ENCODE peak calls at places on chromosome 21, in six cellular contexts. One of them, this sample, is unnamed.

GRCh38 chr21:17463441-17463840 is 49.4 kb upstream of the CXADR start:
- DNase-seq in T-helper 17 cell: no peak
- DNase-seq in activated CD4-positive, alpha-beta T cell treated with anti-CD3 and anti-CD28 coated beads for 48 hours: no peak
- DNase-seq in fibroblast of villous mesenchyme: peak; percentile 55
- DNase-seq in mucosa of gallbladder: no peak
- DNase-seq in renal cortical epithelial cell: peak; percentile 88
- DNase-seq in this sample: no peak

GRCh38 chr21:15135867-15136629 is 71.2 kb upstream of the NRIP1 start:
- DNase-seq in fibroblast of villous mesenchyme: no peak
- DNase-seq in T-helper 17 cell: no peak
- DNase-seq in renal cortical epithelial cell: peak; percentile 25
- DNase-seq in mucosa of gallbladder: no peak
- DNase-seq in activated CD4-positive, alpha-beta T cell treated with anti-CD3 and anti-CD28 coated beads for 48 hours: no peak
- DNase-seq in this sample: no peak

GRCh38 chr21:44006017-44006624 is 6.0 kb upstream of the TRAPPC10 start:
- DNase-seq in fibroblast of villous mesenchyme: peak; percentile 95
- DNase-seq in mucosa of gallbladder: peak; percentile 73
- DNase-seq in T-helper 17 cell: no peak
- DNase-seq in activated CD4-positive, alpha-beta T cell treated with anti-CD3 and anti-CD28 coated beads for 48 hours: no peak
- DNase-seq in renal cortical epithelial cell: peak; percentile 91
- DNase-seq in this sample: no peak

GRCh38 chr21:26127073-26127814 is 43.3 kb downstream of the APP start:
- DNase-seq in T-helper 17 cell: no peak
- DNase-seq in mucosa of gallbladder: no peak
- DNase-seq in activated CD4-positive, alpha-beta T cell treated with anti-CD3 and anti-CD28 coated beads for 48 hours: no peak
- DNase-seq in fibroblast of villous mesenchyme: no peak
- DNase-seq in renal cortical epithelial cell: no peak
- DNase-seq in this sample: no peak

GRCh38 chr21:45537746-45538291 is 4.4 kb downstream of the SLC19A1 start:
- DNase-seq in fibroblast of villous mesenchyme: no peak
- DNase-seq in mucosa of gallbladder: no peak
- DNase-seq in T-helper 17 cell: no peak
- DNase-seq in renal cortical epithelial cell: no peak
- DNase-seq in activated CD4-positive, alpha-beta T cell treated with anti-CD3 and anti-CD28 coated beads for 48 hours: no peak
- DNase-seq in this sample: no peak

GRCh38 chr21:46205766-46206162 is 21.5 kb upstream of the SPATC1L start:
- DNase-seq in activated CD4-positive, alpha-beta T cell treated with anti-CD3 and anti-CD28 coated beads for 48 hours: no peak
- DNase-seq in mucosa of gallbladder: no peak
- DNase-seq in renal cortical epithelial cell: no peak
- DNase-seq in T-helper 17 cell: no peak
- DNase-seq in fibroblast of villous mesenchyme: no peak
- DNase-seq in this sample: no peak

GRCh38 chr21:35172231-35172630 is 123.1 kb upstream of the RUNX1 start:
- DNase-seq in mucosa of gallbladder: no peak
- DNase-seq in renal cortical epithelial cell: no peak
- DNase-seq in fibroblast of villous mesenchyme: no peak
- DNase-seq in T-helper 17 cell: no peak
- DNase-seq in activated CD4-positive, alpha-beta T cell treated with anti-CD3 and anti-CD28 coated beads for 48 hours: no peak
- DNase-seq in this sample: no peak

GRCh38 chr21:42157606-42158310 is 61.2 kb upstream of the ABCG1 start:
- DNase-seq in activated CD4-positive, alpha-beta T cell treated with anti-CD3 and anti-CD28 coated beads for 48 hours: no peak
- DNase-seq in mucosa of gallbladder: no peak
- DNase-seq in renal cortical epithelial cell: no peak
- DNase-seq in fibroblast of villous mesenchyme: no peak
- DNase-seq in T-helper 17 cell: no peak
- DNase-seq in this sample: no peak

GRCh38 chr21:42019706-42020105 is 9.5 kb upstream of the ZBTB21 start:
- DNase-seq in fibroblast of villous mesenchyme: no peak
- DNase-seq in mucosa of gallbladder: no peak
- DNase-seq in T-helper 17 cell: no peak
- DNase-seq in activated CD4-positive, alpha-beta T cell treated with anti-CD3 and anti-CD28 coated beads for 48 hours: no peak
- DNase-seq in renal cortical epithelial cell: no peak
- DNase-seq in this sample: no peak

GRCh38 chr21:33402011-33402979 is 918 bp upstream of the IFNGR2 start:
- DNase-seq in activated CD4-positive, alpha-beta T cell treated with anti-CD3 and anti-CD28 coated beads for 48 hours: no peak
- DNase-seq in T-helper 17 cell: no peak
- DNase-seq in fibroblast of villous mesenchyme: peak; percentile 97
- DNase-seq in renal cortical epithelial cell: peak; percentile 36
- DNase-seq in mucosa of gallbladder: peak; percentile 54
- DNase-seq in this sample: peak; percentile 70

GRCh38 chr21:44517175-44517899 is 22.7 kb downstream of the KRTAP10-1 start:
- DNase-seq in mucosa of gallbladder: no peak
- DNase-seq in T-helper 17 cell: no peak
- DNase-seq in activated CD4-positive, alpha-beta T cell treated with anti-CD3 and anti-CD28 coated beads for 48 hours: peak; percentile 64
- DNase-seq in renal cortical epithelial cell: no peak
- DNase-seq in fibroblast of villous mesenchyme: no peak
- DNase-seq in this sample: no peak

GRCh38 chr21:29443398-29444010 is 144.8 kb downstream of the BACH1 start:
- DNase-seq in mucosa of gallbladder: no peak
- DNase-seq in T-helper 17 cell: no peak
- DNase-seq in activated CD4-positive, alpha-beta T cell treated with anti-CD3 and anti-CD28 coated beads for 48 hours: no peak
- DNase-seq in fibroblast of villous mesenchyme: no peak
- DNase-seq in renal cortical epithelial cell: no peak
- DNase-seq in this sample: no peak

GRCh38 chr21:44006656-44007055 is 5.5 kb upstream of the TRAPPC10 start:
- DNase-seq in fibroblast of villous mesenchyme: peak; percentile 48
- DNase-seq in activated CD4-positive, alpha-beta T cell treated with anti-CD3 and anti-CD28 coated beads for 48 hours: no peak
- DNase-seq in mucosa of gallbladder: peak; percentile 35
- DNase-seq in T-helper 17 cell: no peak
- DNase-seq in renal cortical epithelial cell: peak; percentile 77
- DNase-seq in this sample: no peak

GRCh38 chr21:46089285-46089684 is 8.6 kb upstream of the COL6A2 start:
- DNase-seq in renal cortical epithelial cell: no peak
- DNase-seq in mucosa of gallbladder: no peak
- DNase-seq in fibroblast of villous mesenchyme: no peak
- DNase-seq in T-helper 17 cell: no peak
- DNase-seq in activated CD4-positive, alpha-beta T cell treated with anti-CD3 and anti-CD28 coated beads for 48 hours: no peak
- DNase-seq in this sample: no peak

GRCh38 chr21:25179116-25179515 is 428.2 kb downstream of the MRPL39 start:
- DNase-seq in renal cortical epithelial cell: peak; percentile 51
- DNase-seq in activated CD4-positive, alpha-beta T cell treated with anti-CD3 and anti-CD28 coated beads for 48 hours: no peak
- DNase-seq in fibroblast of villous mesenchyme: no peak
- DNase-seq in mucosa of gallbladder: no peak
- DNase-seq in T-helper 17 cell: no peak
- DNase-seq in this sample: no peak

GRCh38 chr21:35400233-35400939 is 351.3 kb upstream of the RUNX1 start:
- DNase-seq in renal cortical epithelial cell: peak; percentile 81
- DNase-seq in fibroblast of villous mesenchyme: peak; percentile 77
- DNase-seq in mucosa of gallbladder: peak; percentile 38
- DNase-seq in activated CD4-positive, alpha-beta T cell treated with anti-CD3 and anti-CD28 coated beads for 48 hours: peak; percentile 29
- DNase-seq in T-helper 17 cell: peak; percentile 15
- DNase-seq in this sample: peak; percentile 69

GRCh38 chr21:15823486-15824150 is 93.8 kb downstream of the USP25 start:
- DNase-seq in mucosa of gallbladder: no peak
- DNase-seq in T-helper 17 cell: no peak
- DNase-seq in activated CD4-positive, alpha-beta T cell treated with anti-CD3 and anti-CD28 coated beads for 48 hours: no peak
- DNase-seq in renal cortical epithelial cell: no peak
- DNase-seq in fibroblast of villous mesenchyme: no peak
- DNase-seq in this sample: no peak

GRCh38 chr21:26888256-26888655 is 43.0 kb upstream of the ADAMTS1 start:
- DNase-seq in renal cortical epithelial cell: no peak
- DNase-seq in fibroblast of villous mesenchyme: no peak
- DNase-seq in mucosa of gallbladder: no peak
- DNase-seq in T-helper 17 cell: no peak
- DNase-seq in activated CD4-positive, alpha-beta T cell treated with anti-CD3 and anti-CD28 coated beads for 48 hours: no peak
- DNase-seq in this sample: no peak

GRCh38 chr21:45405271-45405818 is 380 bp downstream of the COL18A1 start:
- DNase-seq in fibroblast of villous mesenchyme: peak; percentile 57
- DNase-seq in renal cortical epithelial cell: no peak
- DNase-seq in activated CD4-positive, alpha-beta T cell treated with anti-CD3 and anti-CD28 coated beads for 48 hours: peak; percentile 19
- DNase-seq in mucosa of gallbladder: peak; percentile 56
- DNase-seq in T-helper 17 cell: no peak
- DNase-seq in this sample: no peak

This sample was measured in GM13976.